ENCODE peak calls at places on chromosomes 7 and 10, in four cellular contexts. F is non-pigmented ciliary epithelial cell; D is IMR-90; I is stimulated activated naive CD8-positive, alpha-beta T cell treated with anti-CD3 and anti-CD28 coated beads, Interleukin-15, Interleukin-2, amounts not matched to agents 100 U/mL and 50 U/mL, for 24 hours. S is an unnamed sample.

GRCh38 chr10:132972149-132972985 is 30.0 kb upstream of the CFAP46 start:
- DNase-seq in D (no peak), I (no peak), F (no peak), S (no peak)

GRCh38 chr7:33761440-33762080 is 143.8 kb upstream of the BMPER start:
- DNase-seq in D (no peak), F (no peak), I (no peak), S (no peak)

GRCh38 chr7:9776900-9777299 is 1196.8 kb upstream of the PHF14 start:
- DNase-seq in D (no peak), F (no peak), I (no peak), S (no peak)

GRCh38 chr7:66952343-66953043 is 31.5 kb downstream of the TMEM248 start:
- DNase-seq in D (peak), I (no peak), F (peak), S (peak)

GRCh38 chr7:45414226-45414625 is 159.9 kb upstream of the ADCY1 start:
- DNase-seq in F (no peak), I (no peak), D (no peak), S (no peak)

GRCh38 chr10:47039558-47039905 is 128.3 kb downstream of the PTPN20 start:
- DNase-seq in F (no peak), D (no peak), I (no peak), S (no peak)

GRCh38 chr7:115352375-115352774 is 430.5 kb downstream of the MDFIC start:
- DNase-seq in F (peak), D (peak), I (no peak), S (no peak)

GRCh38 chr10:77592510-77592909 is 45.1 kb downstream of the KCNMA1 start:
- DNase-seq in F (no peak), D (no peak), I (no peak), S (no peak)

GRCh38 chr7:92437956-92438491 is 9.3 kb upstream of the GATAD1 start:
- DNase-seq in F (no peak), I (no peak), D (no peak), S (no peak)

GRCh38 chr7:50069613-50070012 is 23.4 kb downstream of the ZPBP start:
- DNase-seq in I (peak), F (no peak), D (no peak), S (no peak)

GRCh38 chr10:78556700-78557432 is 511.9 kb upstream of the ZMIZ1 start:
- DNase-seq in I (no peak), D (no peak), F (no peak), S (no peak)

GRCh38 chr7:149772821-149773425 is 465 bp downstream of the ZNF467 start:
- DNase-seq in I (peak), F (no peak), D (no peak), S (peak)

GRCh38 chr10:15453462-15453861 is 82.4 kb upstream of the FAM171A1 start:
- DNase-seq in F (no peak), D (no peak), I (no peak), S (no peak)

GRCh38 chr7:117169907-117170306 is 153.0 kb downstream of the WNT2 start:
- DNase-seq in D (no peak), I (no peak), F (no peak), S (no peak)

GRCh38 chr7:132879579-132879978 is 202.3 kb downstream of the CHCHD3 start:
- DNase-seq in F (no peak), D (no peak), I (no peak), S (no peak)

GRCh38 chr7:40306596-40306995 is 171.8 kb downstream of the SUGCT start:
- DNase-seq in F (no peak), D (peak), I (no peak), S (no peak)

GRCh38 chr10:109456566-109457361 is 466.5 kb downstream of the XPNPEP1 start:
- DNase-seq in D (no peak), F (no peak), I (no peak), S (no peak)

GRCh38 chr7:69283421-69283820 is 314.9 kb upstream of the AUTS2 start:
- DNase-seq in I (no peak), D (no peak), F (no peak), S (no peak)

GRCh38 chr10:78937388-78937787 is 131.4 kb upstream of the ZMIZ1 start:
- DNase-seq in D (no peak), F (no peak), I (no peak), S (no peak)

GRCh38 chr7:50858528-50859245 is 76.0 kb upstream of the GRB10 start:
- DNase-seq in I (no peak), F (no peak), D (no peak), S (no peak)

GRCh38 chr10:44385726-44386438 is 985 bp upstream of the CXCL12 start:
- DNase-seq in I (no peak), D (no peak), F (no peak), S (no peak)

GRCh38 chr7:77982926-77983550 is 184.5 kb downstream of the PHTF2 start:
- DNase-seq in F (no peak), D (no peak), I (peak), S (no peak)

GRCh38 chr10:17077251-17077904 is 52.2 kb downstream of the CUBN start:
- DNase-seq in I (no peak), D (peak), F (no peak), S (no peak)

GRCh38 chr7:112089551-112089950 is 116.6 kb downstream of the DOCK4 start:
- DNase-seq in I (no peak), F (no peak), D (no peak), S (no peak)

GRCh38 chr10:129537178-129537577 is 70.1 kb downstream of the MGMT start:
- DNase-seq in D (no peak), F (no peak), I (no peak), S (no peak)

GRCh38 chr7:38339953-38340819 is 66.8 kb upstream of the TARP start:
- DNase-seq in I (no peak), F (no peak), D (no peak), S (no peak)

GRCh38 chr10:125083576-125083920 is 76.8 kb downstream of the CTBP2 start:
- DNase-seq in F (peak), I (no peak), D (peak), S (no peak)

GRCh38 chr7:143480501-143480900 is 2.8 kb downstream of the TAS2R41 start:
- DNase-seq in F (no peak), I (no peak), D (no peak), S (no peak)

GRCh38 chr7:95718556-95719410 is 53.6 kb upstream of the DYNC1I1 start:
- DNase-seq in D (peak), F (peak), I (no peak), S (no peak)

S was measured in H1.